ENCODE peak calls at places on chromosomes 11 and 22, in nine cellular contexts. F, B, R, N, E, K, M, Z and T are unnamed samples.

GRCh38 chr11:8365542-8365941 is 101.9 kb upstream of the LMO1 start:
- DNase-seq in F (no peak), B (no peak), R (no peak), N (no peak), E (no peak), K (no peak), M (no peak), Z (no peak), T (no peak)

GRCh38 chr22:23302171-23303002 is 122.1 kb downstream of the BCR start:
- DNase-seq in F (no peak), B (no peak), R (no peak), N (no peak), E (peak), K (no peak), M (no peak), Z (no peak), T (no peak)

GRCh38 chr11:4543561-4543960 is 1.4 kb upstream of the OR52M1 start:
- DNase-seq in F (peak), B (no peak), R (no peak), N (no peak), E (no peak), K (no peak), M (no peak), Z (no peak), T (no peak)

GRCh38 chr11:67665537-67666302 is 8.7 kb downstream of the ALDH3B2 start:
- DNase-seq in F (peak), B (peak), R (no peak), N (no peak), E (no peak), K (no peak), M (no peak), Z (no peak), T (no peak)

GRCh38 chr22:48889887-48890692 is 937.6 kb downstream of the BRD1 start:
- DNase-seq in F (no peak), B (no peak), R (no peak), N (no peak), E (no peak), K (no peak), M (no peak), Z (no peak), T (no peak)

GRCh38 chr22:20975541-20976290 is 6.4 kb upstream of the LZTR1 start:
- DNase-seq in F (no peak), B (no peak), R (no peak), N (no peak), E (no peak), K (no peak), M (no peak), Z (no peak), T (no peak)

GRCh38 chr22:44357296-44357961 is 44.7 kb upstream of the SHISAL1 start:
- DNase-seq in F (no peak), B (no peak), R (no peak), N (no peak), E (no peak), K (no peak), M (no peak), Z (peak), T (no peak)

GRCh38 chr22:23281406-23282088 is 101.2 kb downstream of the BCR start:
- DNase-seq in F (peak), B (peak), R (peak), N (peak), E (peak), K (peak), M (peak), Z (peak), T (peak)

GRCh38 chr11:34379081-34379480 is 21.3 kb upstream of the ABTB2 start:
- DNase-seq in F (peak), B (no peak), R (no peak), N (no peak), E (no peak), K (no peak), M (no peak), Z (no peak), T (no peak)

GRCh38 chr11:12179521-12179920 is 69.1 kb downstream of the MICAL2 start:
- DNase-seq in F (no peak), B (no peak), R (no peak), N (no peak), E (no peak), K (no peak), M (no peak), Z (no peak), T (no peak)

GRCh38 chr11:75591966-75592365 is 29.9 kb downstream of the SERPINH1 start:
- DNase-seq in F (no peak), B (no peak), R (no peak), N (no peak), E (no peak), K (no peak), M (no peak), Z (no peak), T (no peak)

GRCh38 chr11:67535577-67535976 is 12.3 kb upstream of the CABP2 start:
- DNase-seq in F (no peak), B (no peak), R (no peak), N (no peak), E (no peak), K (no peak), M (no peak), Z (no peak), T (no peak)

GRCh38 chr11:44306469-44307244 is 3.3 kb downstream of the ALX4 start:
- DNase-seq in F (no peak), B (peak), R (no peak), N (no peak), E (no peak), K (no peak), M (no peak), Z (peak), T (no peak)

GRCh38 chr11:35676611-35676965 is 14.0 kb downstream of the TRIM44 start:
- DNase-seq in F (no peak), B (no peak), R (no peak), N (no peak), E (no peak), K (no peak), M (no peak), Z (no peak), T (no peak)

GRCh38 chr22:44627521-44628139 is 74.4 kb upstream of the PRR5 start:
- DNase-seq in F (no peak), B (no peak), R (no peak), N (no peak), E (no peak), K (no peak), M (no peak), Z (no peak), T (no peak)

GRCh38 chr22:47549741-47550340 is 787.4 kb downstream of the TBC1D22A start:
- DNase-seq in F (no peak), B (no peak), R (no peak), N (no peak), E (no peak), K (no peak), M (no peak), Z (no peak), T (no peak)

GRCh38 chr11:127492025-127492424 is 491.5 kb upstream of the KIRREL3 start:
- DNase-seq in F (no peak), B (no peak), R (no peak), N (no peak), E (no peak), K (no peak), M (no peak), Z (no peak), T (no peak)

GRCh38 chr22:44427506-44428470 is 70.2 kb downstream of the RTL6 start:
- DNase-seq in F (no peak), B (no peak), R (no peak), N (no peak), E (no peak), K (no peak), M (no peak), Z (no peak), T (no peak)

GRCh38 chr22:25694167-25694907 is 47.7 kb upstream of the MYO18B start:
- DNase-seq in F (no peak), B (no peak), R (no peak), N (no peak), E (no peak), K (no peak), M (no peak), Z (no peak), T (no peak)

GRCh38 chr11:64016512-64016911 is 19.2 kb upstream of the FLRT1 start:
- DNase-seq in F (no peak), B (no peak), R (no peak), N (no peak), E (no peak), K (no peak), M (no peak), Z (no peak), T (no peak)

GRCh38 chr11:133776671-133777070 is 68.6 kb downstream of the SPATA19 start:
- DNase-seq in F (no peak), B (no peak), R (no peak), N (no peak), E (no peak), K (no peak), M (no peak), Z (no peak), T (no peak)

GRCh38 chr22:36497910-36498669 is 8.8 kb downstream of the FOXRED2 start:
- DNase-seq in F (no peak), B (no peak), R (no peak), N (no peak), E (no peak), K (no peak), M (no peak), Z (no peak), T (no peak)
- TF ChIP-seq CTCF in F (no peak), B (no peak), R (no peak), N (no peak), E (no peak), K (no peak), M (no peak), Z (no peak), T (no peak)

GRCh38 chr22:27715078-27715477 is 86.5 kb downstream of the MN1 start:
- DNase-seq in F (no peak), B (no peak), R (no peak), N (no peak), E (no peak), K (no peak), M (no peak), Z (peak), T (no peak)
- TF ChIP-seq CTCF in F (peak), B (no peak), R (no peak), N (no peak), E (no peak), K (peak), M (no peak), Z (peak), T (no peak)

GRCh38 chr11:117073539-117073938 is 24.7 kb downstream of the SIK3 start:
- DNase-seq in F (peak), B (no peak), R (no peak), N (no peak), E (peak), K (no peak), M (no peak), Z (no peak), T (no peak)
- TF ChIP-seq CTCF in F (no peak), B (no peak), R (no peak), N (no peak), E (no peak), K (no peak), M (no peak), Z (no peak), T (no peak)

GRCh38 chr11:15333407-15333806 is 218.7 kb downstream of the INSC start:
- DNase-seq in F (no peak), B (no peak), R (no peak), N (no peak), E (no peak), K (no peak), M (no peak), Z (no peak), T (no peak)

GRCh38 chr11:15326535-15326934 is 211.8 kb downstream of the INSC start:
- DNase-seq in F (no peak), B (no peak), R (no peak), N (no peak), E (no peak), K (no peak), M (no peak), Z (no peak), T (no peak)

DNA sequence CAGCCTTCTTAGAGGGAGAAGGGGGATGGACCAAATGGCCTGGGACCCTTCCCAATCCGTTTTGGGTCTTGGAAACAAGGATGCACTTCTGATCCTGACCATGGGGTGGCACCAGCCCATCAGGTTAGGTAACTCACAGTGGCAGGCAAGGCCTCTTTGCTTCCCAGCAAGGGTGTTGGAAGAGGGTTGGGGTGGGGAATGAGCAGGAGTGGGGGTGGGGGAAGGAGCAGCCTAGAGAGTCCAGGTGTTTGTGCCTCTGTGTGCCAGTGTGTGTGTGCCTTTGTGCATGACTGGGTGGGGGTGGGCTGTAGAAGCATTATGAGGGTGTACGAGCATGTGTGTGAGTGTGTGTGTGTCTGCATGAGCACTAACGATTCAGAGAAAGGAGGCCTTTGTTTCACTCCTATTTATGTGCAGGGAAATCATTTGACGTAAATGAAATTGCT is 213.1 kb downstream of the INSC start:
- DNase-seq in F (peak), B (peak), R (peak), N (peak), E (peak), K (peak), M (no peak), Z (peak), T (peak)
- TF ChIP-seq CTCF in F (peak), B (no peak), R (peak), N (no peak), E (peak), K (peak), M (no peak), Z (peak), T (no peak)

GRCh38 chr22:30444632-30445437 is 19.3 kb downstream of the MTFP1 start:
- DNase-seq in F (peak), B (peak), R (peak), N (no peak), E (peak), K (no peak), M (no peak), Z (peak), T (no peak)
- TF ChIP-seq CTCF in F (peak), B (peak), R (peak), N (no peak), E (peak), K (peak), M (peak), Z (peak), T (no peak)